ENCODE peak calls at places on chromosomes 7 and 10, in eight cellular contexts. One of them, this sample, is unnamed.

GRCh38 chr7:15723840-15724239 is 37.4 kb upstream of the MEOX2 start:
- DNase-seq in H9: no peak
- DNase-seq in CD8-positive, alpha-beta T cell: no peak
- DNase-seq in hepatocyte: no peak
- DNase-seq in cardiac muscle cell: no peak
- DNase-seq in HCT116: no peak
- DNase-seq in HepG2: no peak
- DNase-seq in AG04450: no peak
- DNase-seq in this sample: no peak

GRCh38 chr10:129839285-129840195 is 124.5 kb downstream of the EBF3 start:
- DNase-seq in H9: no peak
- DNase-seq in CD8-positive, alpha-beta T cell: no peak
- DNase-seq in hepatocyte: no peak
- DNase-seq in cardiac muscle cell: no peak
- DNase-seq in HCT116: no peak
- DNase-seq in HepG2: no peak
- DNase-seq in AG04450: no peak
- DNase-seq in this sample: no peak

GRCh38 chr7:117127585-117128168 is 174.4 kb downstream of the ST7 start:
- DNase-seq in H9: no peak
- DNase-seq in CD8-positive, alpha-beta T cell: peak; percentile 20
- DNase-seq in hepatocyte: peak; percentile 72
- DNase-seq in cardiac muscle cell: peak; percentile 68
- DNase-seq in HCT116: peak; percentile 28
- DNase-seq in HepG2: peak; percentile 55
- DNase-seq in AG04450: peak; percentile 21
- DNase-seq in this sample: peak; percentile 6

GRCh38 chr10:30645340-30645827 is 15.8 kb upstream of the LYZL2 start:
- DNase-seq in H9: peak; percentile 41
- DNase-seq in CD8-positive, alpha-beta T cell: no peak
- DNase-seq in hepatocyte: peak; percentile 36
- DNase-seq in cardiac muscle cell: peak; percentile 59
- DNase-seq in HCT116: peak; percentile 12
- DNase-seq in HepG2: peak; percentile 9
- DNase-seq in AG04450: no peak
- DNase-seq in this sample: no peak

GRCh38 chr10:1715821-1716220 is 21.5 kb downstream of the ADARB2 start:
- DNase-seq in H9: peak; percentile 74
- DNase-seq in CD8-positive, alpha-beta T cell: no peak
- DNase-seq in hepatocyte: peak; percentile 70
- DNase-seq in cardiac muscle cell: peak; percentile 24
- DNase-seq in HCT116: no peak
- DNase-seq in HepG2: no peak
- DNase-seq in AG04450: no peak
- DNase-seq in this sample: peak; percentile 37

GRCh38 chr7:154503962-154504550 is 451.9 kb downstream of the DPP6 start:
- DNase-seq in H9: no peak
- DNase-seq in CD8-positive, alpha-beta T cell: no peak
- DNase-seq in hepatocyte: peak; percentile 78
- DNase-seq in cardiac muscle cell: peak; percentile 81
- DNase-seq in HCT116: peak; percentile 22
- DNase-seq in HepG2: peak; percentile 19
- DNase-seq in AG04450: no peak
- DNase-seq in this sample: no peak

GRCh38 chr7:90825779-90826178 is 229.7 kb downstream of the CDK14 start:
- DNase-seq in H9: no peak
- DNase-seq in CD8-positive, alpha-beta T cell: no peak
- DNase-seq in hepatocyte: no peak
- DNase-seq in cardiac muscle cell: no peak
- DNase-seq in HCT116: no peak
- DNase-seq in HepG2: no peak
- DNase-seq in AG04450: no peak
- DNase-seq in this sample: no peak

GRCh38 chr7:43869898-43870240 is 552 bp upstream of the MRPS24 start:
- DNase-seq in H9: no peak
- DNase-seq in CD8-positive, alpha-beta T cell: no peak
- DNase-seq in hepatocyte: peak; percentile 34
- DNase-seq in cardiac muscle cell: no peak
- DNase-seq in HCT116: no peak
- DNase-seq in HepG2: no peak
- DNase-seq in AG04450: peak; percentile 86
- DNase-seq in this sample: no peak

GRCh38 chr10:119849031-119849789 is 23.4 kb downstream of the MCMBP start:
- DNase-seq in H9: no peak
- DNase-seq in CD8-positive, alpha-beta T cell: no peak
- DNase-seq in hepatocyte: no peak
- DNase-seq in cardiac muscle cell: no peak
- DNase-seq in HCT116: no peak
- DNase-seq in HepG2: no peak
- DNase-seq in AG04450: peak; percentile 46
- DNase-seq in this sample: no peak

GRCh38 chr10:91597397-91597881 is 35.4 kb downstream of the PPP1R3C start:
- DNase-seq in H9: no peak
- DNase-seq in CD8-positive, alpha-beta T cell: no peak
- DNase-seq in hepatocyte: peak; percentile 61
- DNase-seq in cardiac muscle cell: peak; percentile 42
- DNase-seq in HCT116: no peak
- DNase-seq in HepG2: peak; percentile 60
- DNase-seq in AG04450: no peak
- DNase-seq in this sample: no peak

GRCh38 chr10:11533328-11533781 is 78.1 kb downstream of the USP6NL start:
- DNase-seq in H9: no peak
- DNase-seq in CD8-positive, alpha-beta T cell: no peak
- DNase-seq in hepatocyte: peak; percentile 24
- DNase-seq in cardiac muscle cell: no peak
- DNase-seq in HCT116: no peak
- DNase-seq in HepG2: peak; percentile 46
- DNase-seq in AG04450: no peak
- DNase-seq in this sample: no peak

GRCh38 chr7:10429516-10429915 is 544.2 kb upstream of the PHF14 start:
- DNase-seq in H9: no peak
- DNase-seq in CD8-positive, alpha-beta T cell: no peak
- DNase-seq in hepatocyte: no peak
- DNase-seq in cardiac muscle cell: no peak
- DNase-seq in HCT116: no peak
- DNase-seq in HepG2: no peak
- DNase-seq in AG04450: no peak
- DNase-seq in this sample: no peak

GRCh38 chr10:132961864-132962622 is 19.7 kb upstream of the CFAP46 start:
- DNase-seq in H9: peak; percentile 92
- DNase-seq in CD8-positive, alpha-beta T cell: peak; percentile 56
- DNase-seq in hepatocyte: peak; percentile 91
- DNase-seq in cardiac muscle cell: peak; percentile 74
- DNase-seq in HCT116: no peak
- DNase-seq in HepG2: peak; percentile 37
- DNase-seq in AG04450: peak; percentile 42
- DNase-seq in this sample: peak; percentile 56

GRCh38 chr10:91745086-91745831 is 53.0 kb upstream of the TNKS2 start:
- DNase-seq in H9: peak; percentile 86
- DNase-seq in CD8-positive, alpha-beta T cell: no peak
- DNase-seq in hepatocyte: peak; percentile 62
- DNase-seq in cardiac muscle cell: peak; percentile 52
- DNase-seq in HCT116: peak; percentile 67
- DNase-seq in HepG2: peak; percentile 50
- DNase-seq in AG04450: no peak
- DNase-seq in this sample: no peak

GRCh38 chr7:100071018-100071723 is 10.4 kb downstream of the ZNF3 start:
- DNase-seq in H9: no peak
- DNase-seq in CD8-positive, alpha-beta T cell: no peak
- DNase-seq in hepatocyte: no peak
- DNase-seq in cardiac muscle cell: no peak
- DNase-seq in HCT116: no peak
- DNase-seq in HepG2: no peak
- DNase-seq in AG04450: no peak
- DNase-seq in this sample: no peak

DNA sequence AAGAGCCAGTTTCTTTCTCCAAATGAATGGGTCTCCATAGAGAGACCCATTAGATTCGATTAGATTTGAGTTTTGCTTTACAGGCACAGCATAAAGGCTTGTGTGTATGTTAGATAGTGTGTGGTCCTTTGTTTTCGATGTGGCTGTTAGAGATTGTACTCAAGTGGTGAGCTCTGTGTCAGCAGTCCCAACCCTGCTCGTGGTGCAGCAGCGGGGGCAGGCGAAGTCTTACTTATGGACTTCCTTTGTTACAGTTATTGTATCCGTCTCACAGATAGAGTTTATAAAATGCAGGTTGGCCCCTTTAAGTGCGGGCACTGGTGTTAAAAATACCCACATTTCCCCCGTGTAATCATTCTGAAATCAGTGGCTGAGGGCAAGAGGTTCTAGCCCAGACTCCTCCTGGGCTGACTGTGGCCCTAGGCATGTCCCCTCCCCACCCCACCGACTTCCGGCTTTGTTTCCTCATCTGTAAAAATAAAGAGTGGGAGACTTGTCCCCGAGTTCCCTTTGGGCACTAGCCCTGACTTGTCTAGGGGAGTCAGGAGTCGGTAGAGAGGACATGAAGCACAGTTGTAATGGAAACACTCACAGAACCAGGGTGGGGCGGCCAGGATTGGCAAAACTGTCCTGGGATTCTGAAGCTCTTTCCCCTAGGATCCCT is 28.6 kb downstream of the MTURN start:
- DNase-seq in H9: no peak
- DNase-seq in CD8-positive, alpha-beta T cell: no peak
- DNase-seq in hepatocyte: no peak
- DNase-seq in cardiac muscle cell: peak; percentile 39
- DNase-seq in HCT116: no peak
- DNase-seq in HepG2: peak; percentile 10
- DNase-seq in AG04450: no peak
- DNase-seq in this sample: no peak
- TF ChIP-seq CTCF in H9: no peak
- TF ChIP-seq CTCF in CD8-positive, alpha-beta T cell: no peak
- TF ChIP-seq CTCF in hepatocyte: no peak
- TF ChIP-seq CTCF in cardiac muscle cell: no peak
- TF ChIP-seq CTCF in HCT116: no peak
- TF ChIP-seq CTCF in HepG2: no peak
- TF ChIP-seq CTCF in AG04450: no peak
- TF ChIP-seq CTCF in this sample: no peak

DNA sequence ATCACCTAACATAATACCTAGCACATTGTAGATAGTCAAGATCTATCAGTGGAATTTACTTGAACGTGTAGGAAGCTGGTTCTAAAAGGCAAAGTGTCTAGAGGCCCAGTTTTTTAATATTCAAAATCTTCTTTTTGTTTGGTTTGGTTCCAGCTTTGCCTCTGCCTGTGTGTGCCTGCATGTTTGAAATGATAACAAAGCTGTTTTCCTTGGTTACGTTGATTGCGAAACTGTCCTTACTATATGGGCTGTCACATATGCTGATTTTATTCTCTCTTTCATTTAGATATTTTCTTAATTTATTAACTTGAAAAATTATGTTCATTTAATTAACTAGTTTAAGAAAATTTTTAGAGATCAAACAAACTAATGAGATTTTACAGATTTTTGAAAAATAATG is 237.3 kb downstream of the SEMA3A start:
- DNase-seq in H9: no peak
- DNase-seq in CD8-positive, alpha-beta T cell: no peak
- DNase-seq in hepatocyte: no peak
- DNase-seq in cardiac muscle cell: no peak
- DNase-seq in HCT116: no peak
- DNase-seq in HepG2: no peak
- DNase-seq in AG04450: no peak
- DNase-seq in this sample: no peak
- TF ChIP-seq CTCF in H9: no peak
- TF ChIP-seq CTCF in CD8-positive, alpha-beta T cell: no peak
- TF ChIP-seq CTCF in hepatocyte: no peak
- TF ChIP-seq CTCF in cardiac muscle cell: no peak
- TF ChIP-seq CTCF in HCT116: no peak
- TF ChIP-seq CTCF in HepG2: no peak
- TF ChIP-seq CTCF in AG04450: no peak
- TF ChIP-seq CTCF in this sample: no peak

DNA sequence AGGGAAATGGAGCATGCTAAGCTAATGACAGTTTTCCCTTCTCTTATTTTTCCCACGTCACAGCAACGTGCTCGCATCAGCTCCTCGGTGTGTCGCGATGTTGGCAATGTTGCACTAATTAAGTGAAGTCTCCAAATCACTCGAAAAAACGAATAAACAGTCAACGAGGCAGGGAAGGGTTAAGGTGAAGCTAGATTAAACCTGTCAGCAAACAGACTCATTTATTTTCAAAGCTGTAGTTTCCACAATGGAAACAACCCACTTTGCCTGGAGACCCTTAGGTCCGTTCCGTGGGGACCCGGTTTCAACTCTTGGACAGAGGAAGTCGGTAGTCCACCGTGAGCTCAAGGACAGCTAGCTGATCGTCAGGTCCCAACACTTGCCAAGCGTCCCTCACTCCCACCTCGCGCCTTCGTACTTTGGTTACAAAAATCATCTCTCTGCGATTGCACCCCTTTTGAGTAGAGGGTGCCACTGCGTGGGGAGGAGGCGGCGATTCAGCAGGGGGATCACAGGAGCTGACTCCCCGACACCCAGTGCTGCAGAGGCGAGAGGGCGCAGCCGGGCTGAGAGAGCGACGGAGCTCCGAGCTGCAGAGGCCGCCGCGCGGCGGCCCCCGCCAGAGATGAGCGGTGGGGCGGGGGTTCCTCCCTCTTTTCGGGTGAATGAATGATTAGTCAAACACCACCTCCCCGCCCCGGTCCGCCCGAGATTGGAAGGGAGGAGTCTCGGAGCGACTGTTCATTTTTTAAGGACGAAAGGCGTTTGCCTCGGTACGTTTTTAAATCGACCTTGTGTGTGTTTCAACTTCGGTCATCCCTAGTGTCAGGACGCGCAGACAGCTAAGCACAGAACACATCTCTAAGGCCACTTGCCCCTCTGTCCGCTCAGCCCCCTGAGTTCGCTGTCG is 1.3 kb upstream of the BMPER start:
- DNase-seq in H9: peak; percentile 61
- DNase-seq in CD8-positive, alpha-beta T cell: no peak
- DNase-seq in hepatocyte: peak; percentile 54
- DNase-seq in cardiac muscle cell: peak; percentile 74
- DNase-seq in HCT116: no peak
- DNase-seq in HepG2: peak; percentile 3
- DNase-seq in AG04450: no peak
- DNase-seq in this sample: peak; percentile 11
- TF ChIP-seq CTCF in H9: no peak
- TF ChIP-seq CTCF in CD8-positive, alpha-beta T cell: no peak
- TF ChIP-seq CTCF in hepatocyte: no peak
- TF ChIP-seq CTCF in cardiac muscle cell: no peak
- TF ChIP-seq CTCF in HCT116: no peak
- TF ChIP-seq CTCF in HepG2: no peak
- TF ChIP-seq CTCF in AG04450: no peak
- TF ChIP-seq CTCF in this sample: no peak

DNA sequence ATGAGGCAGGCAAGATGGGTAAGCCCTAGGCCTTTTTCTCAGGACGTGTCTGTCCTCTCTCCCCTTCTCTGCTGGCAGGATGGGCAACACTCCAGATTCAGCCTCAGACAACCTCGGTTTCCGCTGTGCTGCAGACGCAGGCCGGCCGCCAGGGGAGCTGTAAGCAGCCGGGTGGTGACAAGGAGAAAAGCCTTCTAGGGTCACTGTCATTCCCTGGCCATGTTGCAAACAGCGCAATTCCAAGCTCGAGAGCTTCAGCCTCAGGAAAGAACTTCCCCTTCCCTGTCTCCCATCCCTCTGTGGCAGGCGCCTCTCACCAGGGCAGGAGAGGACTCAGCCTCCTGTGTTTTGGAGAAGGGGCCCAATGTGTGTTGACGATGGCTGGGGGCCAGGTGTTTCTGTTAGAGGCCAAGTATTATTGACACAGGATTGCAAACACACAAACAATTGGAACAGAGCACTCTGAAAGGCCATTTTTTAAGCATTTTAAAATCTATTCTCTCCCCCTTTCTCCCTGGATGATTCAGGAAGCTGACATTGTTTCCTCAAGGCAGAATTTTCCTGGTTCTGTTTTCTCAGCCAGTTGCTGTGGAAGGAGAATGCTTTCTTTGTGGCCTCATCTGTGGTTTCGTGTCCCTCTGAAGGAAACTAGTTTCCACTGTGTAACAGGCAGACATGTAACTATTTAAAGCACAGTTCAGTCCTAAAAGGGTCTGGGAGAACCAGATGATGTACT is 13.1 kb downstream of the PHKG1 start:
- DNase-seq in H9: peak; percentile 65
- DNase-seq in CD8-positive, alpha-beta T cell: no peak
- DNase-seq in hepatocyte: no peak
- DNase-seq in cardiac muscle cell: peak; percentile 30
- DNase-seq in HCT116: no peak
- DNase-seq in HepG2: peak; percentile 56
- DNase-seq in AG04450: no peak
- DNase-seq in this sample: no peak
- TF ChIP-seq CTCF in H9: peak; percentile 52
- TF ChIP-seq CTCF in CD8-positive, alpha-beta T cell: no peak
- TF ChIP-seq CTCF in hepatocyte: no peak
- TF ChIP-seq CTCF in cardiac muscle cell: peak; percentile 80
- TF ChIP-seq CTCF in HCT116: no peak
- TF ChIP-seq CTCF in HepG2: peak; percentile 73
- TF ChIP-seq CTCF in AG04450: peak; percentile 89
- TF ChIP-seq CTCF in this sample: no peak